ENCODE peak calls at places on chromosomes 2 and 18, in four cellular contexts. X is lower lobe of right lung, S is ovary, W is iPS DF 6.9. M is an unnamed sample.

GRCh38 chr2:54680397-54681032 is 42.9 kb upstream of the EML6 start:
- DNase-seq in X (no peak), S (no peak), W (no peak), M (no peak)

GRCh38 chr2:152427902-152428301 is 92.9 kb downstream of the FMNL2 start:
- DNase-seq in X (no peak), S (no peak), W (no peak), M (no peak)

GRCh38 chr18:7236899-7237298 is 6.0 kb downstream of the LRRC30 start:
- DNase-seq in X (no peak), S (no peak), W (no peak), M (no peak)

GRCh38 chr2:148955798-148956197 is 80.8 kb downstream of the KIF5C start:
- DNase-seq in X (no peak), S (no peak), W (no peak), M (no peak)

GRCh38 chr2:31251018-31251417 is 17.1 kb downstream of the EHD3 start:
- DNase-seq in X (no peak), S (no peak), W (no peak), M (no peak)

GRCh38 chr2:118269408-118270051 is 181.3 kb downstream of the INSIG2 start:
- DNase-seq in X (peak; percentile 47), S (no peak), W (no peak), M (no peak)

GRCh38 chr18:48675912-48676311 is 137.1 kb downstream of the CTIF start:
- DNase-seq in X (no peak), S (no peak), W (no peak), M (peak; percentile 45)

GRCh38 chr2:178335218-178335617 is 115.8 kb downstream of the PRKRA start:
- DNase-seq in X (no peak), S (no peak), W (no peak), M (no peak)

GRCh38 chr2:182521453-182522427 is 94.9 kb upstream of the PDE1A start:
- DNase-seq in X (no peak), S (no peak), W (no peak), M (no peak)

GRCh38 chr2:182522930-182523541 is 96.2 kb upstream of the PDE1A start:
- DNase-seq in X (no peak), S (no peak), W (no peak), M (no peak)

DNA sequence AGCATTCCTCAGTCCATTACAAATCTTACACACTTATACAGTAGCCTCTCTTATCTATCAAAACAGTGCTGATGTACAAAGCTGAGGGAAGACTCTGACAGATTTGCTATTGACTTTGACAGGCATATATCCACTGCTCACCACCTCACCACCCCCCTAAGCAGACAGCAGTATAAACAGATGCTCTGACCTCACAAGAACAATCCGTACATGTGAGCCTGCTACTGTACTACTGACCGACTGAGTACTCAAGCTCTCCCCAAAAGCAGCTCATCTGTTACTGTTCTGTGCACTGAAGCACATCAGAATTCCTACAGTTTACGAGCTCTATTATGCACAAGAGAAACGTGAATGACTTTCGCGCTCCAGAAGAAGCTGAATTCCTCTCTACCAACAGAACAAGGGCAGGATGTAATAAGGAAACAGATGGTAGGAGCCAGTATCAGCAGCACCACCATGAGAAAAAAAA is 95.6 kb upstream of the PDE1A start:
- DNase-seq in X (no peak), S (no peak), W (no peak), M (no peak)
- H3K4me3 ChIP-seq in X (no peak overlapping the region), S (no peak overlapping the region), W (no peak overlapping the region), M (no peak overlapping the region)

DNA sequence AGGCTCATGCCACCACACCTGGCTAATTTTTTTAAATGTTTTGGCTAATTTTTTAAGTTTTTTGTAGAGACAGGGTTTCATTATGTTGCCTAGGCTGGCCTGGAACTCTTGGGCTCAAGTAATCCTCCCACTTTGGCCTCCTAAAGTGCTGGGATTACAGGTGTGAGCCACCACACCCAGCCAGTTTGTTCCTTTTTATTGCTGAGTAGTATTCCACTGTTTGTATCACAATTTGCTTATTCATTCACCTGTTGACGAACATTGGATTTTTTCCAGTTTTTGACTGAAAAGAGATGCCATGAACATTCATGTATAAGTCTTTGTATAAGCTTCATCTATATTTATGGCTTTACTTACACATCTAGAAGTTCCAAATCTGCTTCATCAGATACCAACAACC is 5.3 kb downstream of the SOS1 start:
- DNase-seq in X (no peak), S (no peak), W (no peak), M (no peak)
- H3K4me3 ChIP-seq in X (no peak overlapping the region), S (no peak overlapping the region), W (no peak overlapping the region), M (no peak overlapping the region)

GRCh38 chr18:31610841-31611240 is 19.2 kb downstream of the TTR start:
- DNase-seq in X (no peak), S (no peak), W (peak; percentile 31), M (no peak)

GRCh38 chr18:31611511-31611910 is 19.8 kb downstream of the TTR start:
- DNase-seq in X (no peak), S (no peak), W (no peak), M (no peak)

GRCh38 chr18:31612124-31612523 is 20.4 kb downstream of the TTR start:
- DNase-seq in X (no peak), S (no peak), W (no peak), M (no peak)

GRCh38 chr18:31607384-31607783 is 15.7 kb downstream of the TTR start:
- DNase-seq in X (no peak), S (no peak), W (no peak), M (peak; percentile 75)

GRCh38 chr18:31609886-31610646 is 18.4 kb downstream of the TTR start:
- DNase-seq in X (no peak), S (no peak), W (no peak), M (no peak)
- H3K4me3 ChIP-seq in X (no peak overlapping the region), S (no peak overlapping the region), W (no peak overlapping the region), M (no peak overlapping the region)

DNA sequence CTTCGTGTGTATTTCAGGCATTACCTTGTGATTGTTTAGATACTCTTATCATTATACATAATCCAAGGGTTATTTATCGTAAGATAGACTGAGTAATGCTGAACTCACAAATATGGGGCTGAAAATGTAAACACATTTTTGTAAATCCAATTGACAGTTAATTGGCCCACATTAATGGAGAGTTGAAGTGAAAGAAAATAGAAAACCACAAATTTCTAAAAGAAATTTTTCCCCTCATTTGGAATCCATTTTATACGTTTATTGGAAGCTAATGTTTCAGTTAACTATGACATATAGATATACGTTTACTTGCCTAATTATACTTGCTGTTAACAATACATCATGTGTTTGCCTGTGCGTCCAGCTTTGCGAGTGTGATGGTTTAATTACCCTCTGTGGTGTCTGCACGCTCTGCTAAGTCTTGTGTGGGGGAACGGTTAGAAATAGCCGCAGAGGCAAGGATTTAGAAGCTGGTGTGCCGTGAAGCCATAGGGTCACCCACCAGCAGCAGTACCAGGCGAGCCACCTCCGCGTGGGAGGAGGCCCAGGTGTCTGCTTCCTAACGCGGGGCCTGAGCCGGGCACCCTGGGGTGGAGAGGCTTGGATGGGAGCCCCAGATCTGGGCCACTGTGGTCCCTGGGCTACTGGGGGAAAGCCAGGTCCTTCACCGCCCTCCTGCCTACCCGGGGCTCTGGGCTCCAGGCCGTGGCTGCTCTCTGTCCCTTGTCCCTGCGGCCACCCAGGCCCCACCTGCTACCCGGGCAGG is 38.0 kb downstream of the TSHZ1 start:
- DNase-seq in X (no peak), S (no peak), W (no peak), M (no peak)
- H3K4me3 ChIP-seq in X (peak overlapping the region; percentile 51), S (peak overlapping the region; percentile 39), W (no peak overlapping the region), M (no peak overlapping the region)

GRCh38 chr18:78981652-78981955 is 2.0 kb downstream of the SALL3 start:
- DNase-seq in X (no peak), S (no peak), W (no peak), M (no peak)
- H3K4me3 ChIP-seq in X (no peak overlapping the region), S (no peak overlapping the region), W (peak overlapping the region; percentile 96), M (no peak overlapping the region)

GRCh38 chr2:98446850-98447249 is 2.2 kb downstream of the INPP4A start:
- DNase-seq in X (no peak), S (no peak), W (no peak), M (no peak)
- H3K4me3 ChIP-seq in X (no peak overlapping the region), S (no peak overlapping the region), W (no peak overlapping the region), M (no peak overlapping the region)

GRCh38 chr2:176137883-176138282 is 8.4 kb downstream of the HOXD8 start:
- DNase-seq in X (no peak), S (no peak), W (no peak), M (no peak)

GRCh38 chr2:176139621-176140020 is 10.1 kb downstream of the HOXD8 start:
- DNase-seq in X (no peak), S (peak; percentile 58), W (no peak), M (no peak)

GRCh38 chr2:176138526-176139169 is 9.1 kb downstream of the HOXD8 start:
- DNase-seq in X (no peak), S (no peak), W (no peak), M (no peak)

GRCh38 chr2:176140130-176140519 is 10.6 kb downstream of the HOXD8 start:
- DNase-seq in X (no peak), S (peak; percentile 72), W (no peak), M (no peak)

DNA sequence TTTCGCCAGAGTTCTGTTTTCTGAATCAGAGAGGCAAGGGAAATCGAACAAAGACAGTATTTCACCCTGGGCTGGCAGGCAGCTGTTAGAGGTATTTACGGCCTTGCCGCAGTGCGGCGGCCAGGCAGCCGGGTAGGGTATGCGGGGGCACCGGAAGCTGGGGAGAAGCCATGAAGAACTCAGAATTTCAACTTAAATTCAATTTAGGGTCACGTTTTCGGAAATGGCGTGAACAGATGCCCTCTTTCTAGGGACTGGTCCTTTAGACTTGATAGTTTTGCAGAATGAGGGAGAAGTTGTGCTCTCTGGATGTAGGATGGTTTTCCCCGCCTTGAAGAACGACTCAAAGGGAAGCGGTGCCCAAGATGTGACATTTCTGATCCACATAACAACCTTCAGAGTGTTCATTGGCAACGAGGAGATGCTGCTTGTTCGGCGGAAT is 9.7 kb downstream of the HOXD8 start:
- DNase-seq in X (no peak), S (peak; percentile 38), W (no peak), M (no peak)
- H3K4me3 ChIP-seq in X (no peak overlapping the region), S (peak overlapping the region; percentile 53), W (no peak overlapping the region), M (no peak overlapping the region)

GRCh38 chr2:97733341-97734035 is 20.1 kb downstream of the ZAP70 start:
- DNase-seq in X (no peak), S (no peak), W (no peak), M (no peak)

GRCh38 chr2:97732436-97733340 is 19.3 kb downstream of the ZAP70 start:
- DNase-seq in X (no peak), S (no peak), W (no peak), M (no peak)

GRCh38 chr2:97730245-97730644 is 16.9 kb downstream of the ZAP70 start:
- DNase-seq in X (no peak), S (no peak), W (no peak), M (no peak)

GRCh38 chr2:97734061-97734912 is 20.9 kb downstream of the ZAP70 start:
- DNase-seq in X (no peak), S (no peak), W (no peak), M (no peak)

GRCh38 chr2:97731274-97732050 is 18.1 kb downstream of the ZAP70 start:
- DNase-seq in X (no peak), S (no peak), W (no peak), M (no peak)
- H3K4me3 ChIP-seq in X (no peak overlapping the region), S (no peak overlapping the region), W (no peak overlapping the region), M (no peak overlapping the region)

GRCh38 chr2:44195714-44196113 is 27.0 kb downstream of the PPM1B start:
- DNase-seq in X (no peak), S (no peak), W (no peak), M (no peak)
- H3K4me3 ChIP-seq in X (no peak overlapping the region), S (no peak overlapping the region), W (no peak overlapping the region), M (no peak overlapping the region)

M was measured in right lobe of liver.